ENCODE peak calls at places on chromosome 12, in five cellular contexts. D, S, L, U and J are unnamed samples.

GRCh38 chr12:120455302-120455701 is 9.1 kb downstream of the GATC start:
- DNase-seq in D (no peak), L (no peak), S (no peak), U (no peak), J (no peak)

GRCh38 chr12:111182391-111182790 is 186.5 kb downstream of the PHETA1 start:
- DNase-seq in L (no peak), S (no peak), D (no peak), U (no peak), J (no peak)

GRCh38 chr12:108583971-108584370 is 13.9 kb downstream of the TMEM119 start:
- DNase-seq in S (peak; percentile 12), U (no peak), L (no peak), D (no peak), J (peak; percentile 43)

GRCh38 chr12:109844983-109845841 is 12.0 kb upstream of the TRPV4 start:
- DNase-seq in L (peak; percentile 92), S (peak; percentile 95), D (peak; percentile 90), U (peak; percentile 86), J (peak; percentile 95)

GRCh38 chr12:77888611-77889010 is 57.9 kb downstream of the NAV3 start:
- DNase-seq in L (no peak), D (no peak), U (no peak), S (no peak), J (no peak)

GRCh38 chr12:124680863-124681778 is 113.7 kb upstream of the NCOR2 start:
- DNase-seq in D (peak; percentile 60), S (peak; percentile 63), U (peak; percentile 73), L (peak; percentile 83), J (no peak)

GRCh38 chr12:102281231-102281630 is 83.6 kb upstream of the PMCH start:
- DNase-seq in L (no peak), S (no peak), D (no peak), U (no peak), J (no peak)

GRCh38 chr12:69985656-69986055 is 160.6 kb downstream of the MYRFL start:
- DNase-seq in L (no peak), S (peak; percentile 20), D (no peak), U (no peak), J (no peak)

GRCh38 chr12:124694250-124694649 is 126.8 kb upstream of the NCOR2 start:
- DNase-seq in S (no peak), D (no peak), U (no peak), L (no peak), J (no peak)

DNA sequence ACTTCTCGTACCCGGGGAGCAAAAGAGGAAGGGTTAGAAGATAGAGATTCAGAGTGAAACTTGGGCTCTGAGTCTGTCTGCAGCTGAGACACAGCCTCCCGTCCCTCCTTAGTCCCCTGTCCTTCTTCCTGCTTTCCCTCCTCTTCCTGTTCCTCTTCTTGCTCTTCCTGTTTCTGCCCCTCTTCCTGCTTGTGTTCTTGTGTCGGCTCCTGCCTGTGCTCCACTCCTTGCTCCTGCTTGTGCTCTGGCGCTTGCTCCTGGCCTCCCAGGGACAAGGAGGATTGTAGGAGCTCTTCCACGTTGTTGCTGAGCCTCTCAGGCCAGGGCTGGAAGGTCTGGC is 3.0 kb downstream of the ACRBP start:
- DNase-seq in D (no peak), L (no peak), U (no peak), S (no peak), J (no peak)
- H3K9me3 ChIP-seq in D (no peaks in the 10 kb centered on the region), L (no peaks in the 10 kb centered on the region), U (no peaks in the 10 kb centered on the region), S (no peaks in the 10 kb centered on the region), J (no peaks in the 10 kb centered on the region)

DNA sequence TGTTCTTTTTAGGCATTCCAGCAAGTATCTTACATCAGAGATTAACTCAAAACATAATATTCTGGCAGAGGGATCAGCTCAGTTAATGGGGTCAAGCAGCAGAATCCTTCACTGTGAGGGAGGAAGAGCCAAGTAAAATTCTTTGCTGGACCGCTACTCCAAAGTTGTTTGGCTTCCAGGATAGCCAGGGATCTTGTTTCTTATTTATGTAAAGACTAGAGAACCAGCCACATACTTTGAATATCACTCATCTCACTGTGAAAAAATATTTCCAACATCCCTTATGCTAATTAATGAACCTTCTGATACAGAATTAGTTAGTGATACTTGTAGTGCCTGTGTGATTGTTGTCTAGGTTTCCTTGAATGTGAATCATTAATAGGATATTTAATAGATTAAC is 94.2 kb downstream of the PLEKHA5 start:
- DNase-seq in L (no peak), U (no peak), S (no peak), D (no peak), J (no peak)
- H3K36me3 ChIP-seq in L (no peaks in the 10 kb centered on the region), U (no peaks in the 10 kb centered on the region), S (no peaks in the 10 kb centered on the region), D (no peaks in the 10 kb centered on the region), J (no peaks in the 10 kb centered on the region)

DNA sequence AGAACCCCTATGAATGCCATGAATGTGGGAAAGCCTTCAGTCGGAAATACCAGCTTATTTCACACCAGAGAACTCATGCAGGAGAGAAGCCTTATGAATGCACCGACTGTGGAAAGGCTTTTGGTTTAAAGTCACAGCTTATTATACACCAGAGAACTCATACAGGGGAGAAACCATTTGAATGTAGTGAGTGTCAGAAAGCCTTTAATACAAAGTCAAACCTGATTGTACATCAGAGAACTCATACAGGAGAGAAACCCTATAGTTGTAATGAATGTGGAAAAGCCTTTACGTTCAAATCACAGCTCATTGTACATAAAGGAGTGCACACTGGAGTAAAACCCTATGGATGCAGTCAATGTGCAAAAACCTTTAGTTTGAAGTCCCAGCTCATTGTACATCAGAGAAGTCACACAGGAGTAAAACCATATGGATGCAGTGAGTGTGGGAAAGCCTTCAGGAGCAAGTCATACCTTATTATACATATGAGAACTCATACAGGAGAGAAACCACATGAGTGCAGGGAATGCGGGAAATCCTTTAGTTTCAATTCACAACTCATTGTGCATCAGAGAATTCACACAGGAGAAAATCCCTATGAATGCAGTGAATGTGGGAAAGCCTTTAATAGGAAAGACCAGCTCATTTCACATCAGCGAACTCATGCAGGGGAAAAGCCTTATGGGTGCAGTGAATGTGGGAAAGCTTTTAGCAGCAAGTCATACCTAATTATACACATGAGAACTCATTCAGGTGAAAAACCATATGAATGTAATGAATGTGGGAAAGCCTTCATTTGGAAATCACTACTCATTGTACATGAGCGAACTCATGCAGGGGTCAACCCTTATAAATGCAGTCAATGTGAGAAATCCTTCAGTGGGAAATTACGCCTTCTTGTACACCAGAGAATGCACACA is 22.3 kb downstream of the ZNF268 start:
- DNase-seq in D (no peak), U (no peak), S (no peak), L (no peak), J (no peak)
- H3K9me3 ChIP-seq in D (peaks cover 51% of the 10 kb centered on the region), U (peaks cover 85% of the 10 kb centered on the region), S (peaks cover 82% of the 10 kb centered on the region), L (peaks cover 54% of the 10 kb centered on the region), J (peaks cover 89% of the 10 kb centered on the region)

GRCh38 chr12:31301311-31301710 is 24.6 kb downstream of the SINHCAF start:
- DNase-seq in S (no peak), U (no peak), L (no peak), D (no peak), J (no peak)

GRCh38 chr12:31300783-31301182 is 25.2 kb downstream of the SINHCAF start:
- DNase-seq in D (no peak), S (no peak), L (no peak), U (no peak), J (no peak)

GRCh38 chr12:31298510-31298904 is 27.4 kb downstream of the SINHCAF start:
- DNase-seq in U (no peak), S (no peak), D (no peak), L (no peak), J (no peak)

GRCh38 chr12:31297572-31298509 is 28.1 kb downstream of the SINHCAF start:
- DNase-seq in D (no peak), U (no peak), S (no peak), L (no peak), J (no peak)

GRCh38 chr12:31300341-31300740 is 25.6 kb downstream of the SINHCAF start:
- DNase-seq in L (no peak), U (no peak), D (no peak), S (no peak), J (no peak)
- H3K36me3 ChIP-seq in L (peaks cover 2% of the 10 kb centered on the region), U (no peaks in the 10 kb centered on the region), D (peaks cover 30% of the 10 kb centered on the region), S (peaks cover 48% of the 10 kb centered on the region), J (peaks cover 29% of the 10 kb centered on the region)

GRCh38 chr12:30400349-30400748 is 295.3 kb downstream of the IPO8 start:
- DNase-seq in S (no peak), L (no peak), D (no peak), U (no peak), J (no peak)
- H3K9me3 ChIP-seq in S (peaks cover 15% of the 10 kb centered on the region), L (no peaks in the 10 kb centered on the region), D (no peaks in the 10 kb centered on the region), U (no peaks in the 10 kb centered on the region), J (no peaks in the 10 kb centered on the region)

GRCh38 chr12:95505039-95505438 is 31.1 kb downstream of the METAP2 start:
- DNase-seq in L (no peak), D (no peak), U (no peak), S (no peak), J (no peak)
- H3K36me3 ChIP-seq in L (peaks cover 6% of the 10 kb centered on the region), D (peaks cover 99% of the 10 kb centered on the region), U (peaks cover 81% of the 10 kb centered on the region), S (peaks cover 15% of the 10 kb centered on the region), J (peaks cover 73% of the 10 kb centered on the region)

DNA sequence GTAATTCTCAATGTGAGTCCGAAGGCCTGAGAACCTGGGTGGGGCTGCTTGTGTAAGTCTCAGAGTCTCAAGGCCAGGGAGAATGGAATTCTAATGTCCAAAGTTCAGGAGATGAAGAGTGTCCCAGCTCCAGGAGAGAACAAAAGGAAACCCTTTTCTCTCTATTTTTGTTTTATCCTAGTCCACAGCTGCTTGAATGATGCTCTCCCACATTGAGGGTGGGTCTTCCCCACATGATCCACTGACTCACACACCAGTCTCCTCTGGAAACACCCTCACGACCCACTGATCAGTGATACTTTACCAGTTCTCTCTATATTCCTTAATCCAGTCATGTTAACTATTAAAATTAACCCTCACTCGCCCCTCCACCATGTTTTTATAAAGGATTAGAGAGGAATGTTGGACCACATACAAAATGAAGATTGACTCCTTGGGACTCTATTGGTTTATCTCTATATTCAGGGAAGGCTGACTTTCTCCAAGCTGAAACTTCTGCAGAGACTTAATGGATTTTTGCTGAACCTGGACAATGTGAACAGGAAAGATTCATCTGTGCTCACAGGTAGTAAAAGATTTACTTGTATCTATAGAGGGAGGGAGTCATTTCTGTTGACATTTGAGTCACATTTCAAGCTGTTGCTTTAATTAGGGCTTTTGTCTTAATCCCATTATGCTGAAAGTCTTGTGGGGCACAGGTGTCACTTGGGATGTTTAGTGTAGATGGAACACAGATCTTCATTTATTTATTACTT is 1061.0 kb upstream of the TMEM132C start:
- DNase-seq in S (no peak), D (no peak), U (no peak), L (no peak), J (no peak)
- H3K9me3 ChIP-seq in S (no peaks in the 10 kb centered on the region), D (no peaks in the 10 kb centered on the region), U (no peaks in the 10 kb centered on the region), L (no peaks in the 10 kb centered on the region), J (no peaks in the 10 kb centered on the region)